ENCODE peak calls at places on chromosomes 4 and X, in five cellular contexts. One of them, this sample, is unnamed.

GRCh38 chrX:49960061-49960460 is 37.7 kb downstream of the CLCN5 start:
- DNase-seq in Peyer's patch: no peak
- DNase-seq in testis: no peak
- DNase-seq in tibial artery: no peak
- DNase-seq in ovary: no peak
- DNase-seq in this sample: no peak

GRCh38 chrX:47321386-47321785 is 49.0 kb upstream of the ZNF157 start:
- DNase-seq in Peyer's patch: no peak
- DNase-seq in testis: peak
- DNase-seq in tibial artery: peak
- DNase-seq in ovary: peak
- DNase-seq in this sample: no peak

GRCh38 chr4:140047017-140047640 is 106.9 kb downstream of the MAML3 start:
- DNase-seq in Peyer's patch: no peak
- DNase-seq in testis: no peak
- DNase-seq in tibial artery: peak
- DNase-seq in ovary: no peak
- DNase-seq in this sample: no peak

GRCh38 chr4:159065513-159066240 is 37.2 kb upstream of the RAPGEF2 start:
- DNase-seq in Peyer's patch: no peak
- DNase-seq in testis: no peak
- DNase-seq in tibial artery: no peak
- DNase-seq in ovary: no peak
- DNase-seq in this sample: no peak

GRCh38 chrX:136273986-136274385 is 22.8 kb upstream of the MAP7D3 start:
- DNase-seq in Peyer's patch: no peak
- DNase-seq in testis: no peak
- DNase-seq in tibial artery: no peak
- DNase-seq in ovary: no peak
- DNase-seq in this sample: no peak

GRCh38 chrX:108736509-108737479 is at the start of gene IRS4:
- DNase-seq in Peyer's patch: no peak
- DNase-seq in testis: peak
- DNase-seq in tibial artery: peak
- DNase-seq in ovary: peak
- DNase-seq in this sample: no peak

GRCh38 chr4:173192375-173193162 is 24.0 kb downstream of the GALNT7 start:
- DNase-seq in Peyer's patch: no peak
- DNase-seq in testis: no peak
- DNase-seq in tibial artery: no peak
- DNase-seq in ovary: no peak
- DNase-seq in this sample: no peak

GRCh38 chrX:47849776-47850175 is 13.1 kb downstream of the ZNF81 start:
- DNase-seq in Peyer's patch: no peak
- DNase-seq in testis: no peak
- DNase-seq in tibial artery: no peak
- DNase-seq in ovary: no peak
- DNase-seq in this sample: no peak

GRCh38 chr4:13966241-13967195 is 339.0 kb upstream of the BOD1L1 start:
- DNase-seq in Peyer's patch: no peak
- DNase-seq in testis: no peak
- DNase-seq in tibial artery: no peak
- DNase-seq in ovary: no peak
- DNase-seq in this sample: no peak
- TF ChIP-seq CTCF in Peyer's patch: no peak
- TF ChIP-seq CTCF in testis: no peak
- TF ChIP-seq CTCF in tibial artery: no peak
- TF ChIP-seq CTCF in ovary: no peak
- TF ChIP-seq CTCF in this sample: no peak

DNA sequence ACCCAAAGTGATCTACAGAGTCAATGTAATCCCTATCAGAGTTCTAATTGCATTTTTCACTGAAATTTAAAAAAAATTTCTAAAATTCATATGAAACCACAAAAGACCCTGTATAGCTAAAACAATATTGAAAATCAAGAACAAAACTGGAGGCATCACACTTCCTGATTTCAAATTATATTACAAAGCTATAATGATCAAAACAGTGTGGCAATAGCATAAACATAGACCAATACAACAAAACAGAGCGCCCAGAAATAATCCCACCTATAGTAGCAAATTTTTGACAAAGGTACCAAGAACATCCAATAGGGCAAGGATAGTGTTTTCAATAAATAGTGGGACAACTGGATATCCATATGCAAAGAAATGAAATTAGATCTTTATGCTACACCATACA is 59.4 kb upstream of the PRKG2 start:
- DNase-seq in Peyer's patch: no peak
- DNase-seq in testis: no peak
- DNase-seq in tibial artery: no peak
- DNase-seq in ovary: no peak
- DNase-seq in this sample: no peak
- H3K4me3 ChIP-seq in Peyer's patch: no peak
- H3K4me3 ChIP-seq in testis: no peak
- H3K4me3 ChIP-seq in tibial artery: no peak
- H3K4me3 ChIP-seq in ovary: no peak
- H3K4me3 ChIP-seq in this sample: no peak

DNA sequence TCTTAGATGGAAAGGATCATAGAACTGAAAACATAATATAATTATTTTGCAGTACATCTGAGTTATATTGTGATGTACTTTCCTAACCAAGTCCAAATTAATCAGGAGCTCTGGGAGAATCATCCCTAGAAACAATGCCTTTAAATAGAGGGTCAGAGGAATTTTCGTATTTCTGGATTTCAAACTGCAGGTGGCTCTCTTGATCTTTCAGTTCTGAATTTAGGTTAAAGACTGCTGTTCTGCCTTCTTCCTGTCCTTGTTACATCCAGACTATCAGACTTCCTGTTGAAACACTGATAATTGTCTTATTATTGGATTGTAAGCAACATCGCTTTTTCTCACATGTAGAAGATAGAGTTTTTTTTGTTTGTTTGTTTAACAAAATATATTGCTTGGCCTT is 142.7 kb downstream of the RPA4 start:
- DNase-seq in Peyer's patch: no peak
- DNase-seq in testis: no peak
- DNase-seq in tibial artery: no peak
- DNase-seq in ovary: no peak
- DNase-seq in this sample: no peak
- TF ChIP-seq CTCF in Peyer's patch: no peak
- TF ChIP-seq CTCF in testis: no peak
- TF ChIP-seq CTCF in tibial artery: no peak
- TF ChIP-seq CTCF in ovary: no peak
- TF ChIP-seq CTCF in this sample: no peak

GRCh38 chr4:153433753-153434105 is 32.4 kb upstream of the TMEM131L start:
- DNase-seq in Peyer's patch: no peak
- DNase-seq in testis: no peak
- DNase-seq in tibial artery: no peak
- DNase-seq in ovary: no peak
- DNase-seq in this sample: no peak

GRCh38 chr4:153432971-153433752 is 33.0 kb upstream of the TMEM131L start:
- DNase-seq in Peyer's patch: peak
- DNase-seq in testis: peak
- DNase-seq in tibial artery: peak
- DNase-seq in ovary: no peak
- DNase-seq in this sample: no peak

GRCh38 chr4:153428816-153429592 is 37.2 kb upstream of the TMEM131L start:
- DNase-seq in Peyer's patch: no peak
- DNase-seq in testis: no peak
- DNase-seq in tibial artery: no peak
- DNase-seq in ovary: no peak
- DNase-seq in this sample: no peak

GRCh38 chr4:153438916-153439756 is 27.0 kb upstream of the TMEM131L start:
- DNase-seq in Peyer's patch: peak
- DNase-seq in testis: no peak
- DNase-seq in tibial artery: no peak
- DNase-seq in ovary: no peak
- DNase-seq in this sample: no peak

DNA sequence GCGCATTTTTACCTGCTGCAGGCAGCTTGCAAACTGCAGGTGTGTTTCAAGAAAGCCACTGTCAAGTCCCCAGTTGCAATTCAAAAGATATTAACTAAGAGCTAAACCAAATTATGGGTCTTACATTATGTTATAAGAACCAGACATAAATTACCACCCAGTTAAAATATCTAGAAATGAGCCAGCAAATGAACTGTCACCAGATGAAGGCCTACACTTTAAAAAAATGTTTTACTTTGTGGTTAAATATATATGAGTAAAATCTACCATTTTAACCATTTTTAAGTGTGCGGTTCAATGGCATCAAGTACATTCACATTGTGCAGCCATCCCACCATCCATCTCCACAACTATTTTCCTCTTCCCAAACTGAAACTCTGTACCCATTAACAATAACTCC is 32.0 kb upstream of the TMEM131L start:
- DNase-seq in Peyer's patch: no peak
- DNase-seq in testis: no peak
- DNase-seq in tibial artery: no peak
- DNase-seq in ovary: no peak
- DNase-seq in this sample: no peak
- H3K4me3 ChIP-seq in Peyer's patch: no peak
- H3K4me3 ChIP-seq in testis: no peak
- H3K4me3 ChIP-seq in tibial artery: no peak
- H3K4me3 ChIP-seq in ovary: no peak
- H3K4me3 ChIP-seq in this sample: no peak

GRCh38 chr4:8474856-8475255 is 34.3 kb downstream of the TRMT44 start:
- DNase-seq in Peyer's patch: no peak
- DNase-seq in testis: no peak
- DNase-seq in tibial artery: no peak
- DNase-seq in ovary: no peak
- DNase-seq in this sample: no peak

GRCh38 chr4:8472166-8472688 is 31.6 kb downstream of the TRMT44 start:
- DNase-seq in Peyer's patch: no peak
- DNase-seq in testis: no peak
- DNase-seq in tibial artery: no peak
- DNase-seq in ovary: no peak
- DNase-seq in this sample: no peak

GRCh38 chr4:8472689-8473197 is 32.2 kb downstream of the TRMT44 start:
- DNase-seq in Peyer's patch: peak
- DNase-seq in testis: peak
- DNase-seq in tibial artery: peak
- DNase-seq in ovary: peak
- DNase-seq in this sample: peak

GRCh38 chr4:8473920-8474590 is 33.5 kb downstream of the TRMT44 start:
- DNase-seq in Peyer's patch: no peak
- DNase-seq in testis: no peak
- DNase-seq in tibial artery: no peak
- DNase-seq in ovary: peak
- DNase-seq in this sample: no peak

DNA sequence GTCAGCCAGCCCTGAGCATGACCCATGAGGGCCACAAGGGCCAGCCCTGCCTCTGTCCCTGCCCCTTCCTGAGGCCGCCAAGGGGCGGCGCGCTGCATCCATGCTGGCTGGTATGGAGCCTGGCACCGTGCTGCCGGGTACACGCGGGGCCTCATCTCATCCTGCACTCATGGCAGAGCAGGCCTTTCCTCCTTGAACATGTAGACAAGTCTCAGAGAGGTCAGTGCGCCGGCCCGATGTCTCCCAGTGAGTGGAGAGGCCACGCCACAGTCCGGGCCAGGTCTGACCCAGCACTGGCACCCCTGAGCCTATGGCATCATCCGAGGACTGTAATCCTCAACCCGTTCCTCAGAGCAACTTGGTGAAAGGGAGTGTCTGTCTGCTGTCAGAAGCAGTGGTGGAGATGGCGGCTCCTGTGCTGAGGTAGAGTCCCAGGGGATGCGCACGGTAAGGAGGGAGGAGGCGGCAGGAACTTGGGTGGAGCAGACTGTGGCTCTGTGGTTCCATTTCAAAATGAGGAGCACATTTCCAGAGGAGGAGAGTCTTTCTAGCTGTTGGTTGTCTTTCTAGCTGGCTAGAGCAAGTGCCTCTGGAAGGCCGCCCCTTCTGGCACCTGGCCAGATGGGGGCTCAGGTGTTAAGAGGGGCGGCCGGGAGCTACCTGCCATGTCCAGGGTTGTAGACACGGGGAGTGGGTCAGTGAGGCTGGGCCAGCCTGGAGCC is 32.8 kb downstream of the TRMT44 start:
- DNase-seq in Peyer's patch: no peak
- DNase-seq in testis: no peak
- DNase-seq in tibial artery: peak
- DNase-seq in ovary: peak
- DNase-seq in this sample: no peak
- TF ChIP-seq CTCF in Peyer's patch: no peak
- TF ChIP-seq CTCF in testis: no peak
- TF ChIP-seq CTCF in tibial artery: no peak
- TF ChIP-seq CTCF in ovary: no peak
- TF ChIP-seq CTCF in this sample: no peak

DNA sequence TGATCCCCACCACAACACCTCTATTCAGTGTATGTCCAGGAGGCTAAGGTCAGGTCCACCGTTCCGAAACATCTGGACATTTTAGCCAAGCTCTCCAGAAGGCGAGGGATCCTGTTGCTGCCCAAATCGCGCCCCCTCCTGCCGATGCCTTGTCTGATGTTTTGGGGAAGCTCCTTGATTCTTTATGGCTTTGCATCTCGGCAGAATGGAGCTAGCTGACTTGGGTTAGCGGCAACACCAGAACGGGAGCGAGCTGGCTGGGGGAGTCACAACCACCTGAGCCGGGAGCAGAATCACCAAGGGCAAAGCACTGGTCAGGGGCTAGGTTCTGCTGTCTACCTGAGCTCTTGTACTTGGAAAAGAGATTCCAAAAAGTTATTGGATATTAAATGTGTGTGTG is 6.5 kb upstream of the POU3F4 start:
- DNase-seq in Peyer's patch: no peak
- DNase-seq in testis: no peak
- DNase-seq in tibial artery: no peak
- DNase-seq in ovary: no peak
- DNase-seq in this sample: no peak
- H3K4me3 ChIP-seq in Peyer's patch: no peak
- H3K4me3 ChIP-seq in testis: no peak
- H3K4me3 ChIP-seq in tibial artery: no peak
- H3K4me3 ChIP-seq in ovary: no peak
- H3K4me3 ChIP-seq in this sample: no peak

DNA sequence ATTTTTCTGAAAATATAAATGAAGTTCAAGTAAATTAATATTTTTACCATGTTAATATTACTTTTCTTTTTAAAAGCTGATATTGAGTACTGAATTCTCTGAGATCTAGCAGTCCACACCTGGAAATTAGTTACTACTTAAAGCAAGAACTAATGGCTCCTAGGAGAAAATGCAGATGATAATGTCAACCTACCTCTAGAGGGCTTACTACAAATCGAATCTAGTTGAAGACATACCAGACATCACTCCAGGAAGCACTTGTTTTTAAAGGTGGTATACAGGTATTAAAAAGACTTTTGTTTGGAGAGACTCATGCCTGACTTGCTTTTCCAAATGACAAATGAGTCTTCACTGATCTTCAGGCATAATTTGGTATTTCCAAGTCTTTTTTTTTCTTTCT is 516.4 kb upstream of the BOD1L1 start:
- DNase-seq in Peyer's patch: no peak
- DNase-seq in testis: no peak
- DNase-seq in tibial artery: no peak
- DNase-seq in ovary: no peak
- DNase-seq in this sample: no peak
- TF ChIP-seq CTCF in Peyer's patch: no peak
- TF ChIP-seq CTCF in testis: no peak
- TF ChIP-seq CTCF in tibial artery: no peak
- TF ChIP-seq CTCF in ovary: no peak
- TF ChIP-seq CTCF in this sample: no peak

GRCh38 chr4:23361453-23361852 is 528.4 kb downstream of the PPARGC1A start:
- DNase-seq in Peyer's patch: no peak
- DNase-seq in testis: no peak
- DNase-seq in tibial artery: no peak
- DNase-seq in ovary: no peak
- DNase-seq in this sample: no peak
- H3K4me3 ChIP-seq in Peyer's patch: no peak
- H3K4me3 ChIP-seq in testis: no peak
- H3K4me3 ChIP-seq in tibial artery: no peak
- H3K4me3 ChIP-seq in ovary: no peak
- H3K4me3 ChIP-seq in this sample: no peak